ENCODE peak calls at places on chromosomes 1 and 21, in seven cellular contexts. One of them, this sample, is unnamed.

GRCh38 chr1:239125027-239125426 is 261.3 kb upstream of the CHRM3 start:
- DNase-seq in stimulated activated naive B cell treated with anti-CD40 and anti-IgM and Interleukin-4, amounts not matched to agents 10 μg/mL and 1 μg/mL and 100 μg/mL, for 72 hours: no peak
- DNase-seq in stimulated activated CD8-positive, alpha-beta memory T cell treated with anti-CD3 and anti-CD28 coated beads, Interleukin-15, amount 100 ng/mL, for 24 hours: no peak
- DNase-seq in T-helper 22 cell: no peak
- DNase-seq in NCI-H1092: no peak
- DNase-seq in NCI-H69: no peak
- DNase-seq in GM23248: no peak
- DNase-seq in this sample: no peak

GRCh38 chr1:1281533-1282321 is 1.5 kb downstream of the SCNN1D start:
- DNase-seq in stimulated activated naive B cell treated with anti-CD40 and anti-IgM and Interleukin-4, amounts not matched to agents 10 μg/mL and 1 μg/mL and 100 μg/mL, for 72 hours: no peak
- DNase-seq in stimulated activated CD8-positive, alpha-beta memory T cell treated with anti-CD3 and anti-CD28 coated beads, Interleukin-15, amount 100 ng/mL, for 24 hours: no peak
- DNase-seq in T-helper 22 cell: no peak
- DNase-seq in NCI-H1092: no peak
- DNase-seq in NCI-H69: no peak
- DNase-seq in GM23248: peak
- DNase-seq in this sample: no peak

GRCh38 chr1:14944471-14944981 is 209.0 kb upstream of the TMEM51 start:
- DNase-seq in stimulated activated naive B cell treated with anti-CD40 and anti-IgM and Interleukin-4, amounts not matched to agents 10 μg/mL and 1 μg/mL and 100 μg/mL, for 72 hours: no peak
- DNase-seq in stimulated activated CD8-positive, alpha-beta memory T cell treated with anti-CD3 and anti-CD28 coated beads, Interleukin-15, amount 100 ng/mL, for 24 hours: no peak
- DNase-seq in T-helper 22 cell: no peak
- DNase-seq in NCI-H1092: no peak
- DNase-seq in NCI-H69: no peak
- DNase-seq in GM23248: no peak
- DNase-seq in this sample: no peak

GRCh38 chr1:22295396-22295795 is 152.5 kb upstream of the WNT4 start:
- DNase-seq in stimulated activated naive B cell treated with anti-CD40 and anti-IgM and Interleukin-4, amounts not matched to agents 10 μg/mL and 1 μg/mL and 100 μg/mL, for 72 hours: no peak
- DNase-seq in stimulated activated CD8-positive, alpha-beta memory T cell treated with anti-CD3 and anti-CD28 coated beads, Interleukin-15, amount 100 ng/mL, for 24 hours: no peak
- DNase-seq in T-helper 22 cell: no peak
- DNase-seq in NCI-H1092: no peak
- DNase-seq in NCI-H69: no peak
- DNase-seq in GM23248: no peak
- DNase-seq in this sample: no peak

GRCh38 chr1:243686149-243686548 is 163.9 kb downstream of the AKT3 start:
- DNase-seq in stimulated activated naive B cell treated with anti-CD40 and anti-IgM and Interleukin-4, amounts not matched to agents 10 μg/mL and 1 μg/mL and 100 μg/mL, for 72 hours: no peak
- DNase-seq in stimulated activated CD8-positive, alpha-beta memory T cell treated with anti-CD3 and anti-CD28 coated beads, Interleukin-15, amount 100 ng/mL, for 24 hours: no peak
- DNase-seq in T-helper 22 cell: no peak
- DNase-seq in NCI-H1092: no peak
- DNase-seq in NCI-H69: no peak
- DNase-seq in GM23248: peak
- DNase-seq in this sample: no peak

GRCh38 chr1:14183312-14183711 is 415.2 kb upstream of the KAZN start:
- DNase-seq in stimulated activated naive B cell treated with anti-CD40 and anti-IgM and Interleukin-4, amounts not matched to agents 10 μg/mL and 1 μg/mL and 100 μg/mL, for 72 hours: no peak
- DNase-seq in stimulated activated CD8-positive, alpha-beta memory T cell treated with anti-CD3 and anti-CD28 coated beads, Interleukin-15, amount 100 ng/mL, for 24 hours: no peak
- DNase-seq in T-helper 22 cell: no peak
- DNase-seq in NCI-H1092: no peak
- DNase-seq in NCI-H69: no peak
- DNase-seq in GM23248: no peak
- DNase-seq in this sample: no peak

GRCh38 chr1:75632350-75632949 is 21.5 kb upstream of the SLC44A5 start:
- DNase-seq in stimulated activated naive B cell treated with anti-CD40 and anti-IgM and Interleukin-4, amounts not matched to agents 10 μg/mL and 1 μg/mL and 100 μg/mL, for 72 hours: no peak
- DNase-seq in stimulated activated CD8-positive, alpha-beta memory T cell treated with anti-CD3 and anti-CD28 coated beads, Interleukin-15, amount 100 ng/mL, for 24 hours: no peak
- DNase-seq in T-helper 22 cell: no peak
- DNase-seq in NCI-H1092: no peak
- DNase-seq in NCI-H69: peak
- DNase-seq in GM23248: peak
- DNase-seq in this sample: no peak

GRCh38 chr1:27504588-27505419 is 14.8 kb upstream of the WASF2 start:
- DNase-seq in stimulated activated naive B cell treated with anti-CD40 and anti-IgM and Interleukin-4, amounts not matched to agents 10 μg/mL and 1 μg/mL and 100 μg/mL, for 72 hours: no peak
- DNase-seq in stimulated activated CD8-positive, alpha-beta memory T cell treated with anti-CD3 and anti-CD28 coated beads, Interleukin-15, amount 100 ng/mL, for 24 hours: no peak
- DNase-seq in T-helper 22 cell: no peak
- DNase-seq in NCI-H1092: no peak
- DNase-seq in NCI-H69: peak
- DNase-seq in GM23248: peak
- DNase-seq in this sample: peak

GRCh38 chr1:70290248-70290647 is 64.3 kb downstream of the ANKRD13C start:
- DNase-seq in stimulated activated naive B cell treated with anti-CD40 and anti-IgM and Interleukin-4, amounts not matched to agents 10 μg/mL and 1 μg/mL and 100 μg/mL, for 72 hours: no peak
- DNase-seq in stimulated activated CD8-positive, alpha-beta memory T cell treated with anti-CD3 and anti-CD28 coated beads, Interleukin-15, amount 100 ng/mL, for 24 hours: no peak
- DNase-seq in T-helper 22 cell: no peak
- DNase-seq in NCI-H1092: no peak
- DNase-seq in NCI-H69: no peak
- DNase-seq in GM23248: peak
- DNase-seq in this sample: no peak

GRCh38 chr1:230878584-230878975 is 10.3 kb upstream of the C1orf198 start:
- DNase-seq in stimulated activated naive B cell treated with anti-CD40 and anti-IgM and Interleukin-4, amounts not matched to agents 10 μg/mL and 1 μg/mL and 100 μg/mL, for 72 hours: no peak
- DNase-seq in stimulated activated CD8-positive, alpha-beta memory T cell treated with anti-CD3 and anti-CD28 coated beads, Interleukin-15, amount 100 ng/mL, for 24 hours: no peak
- DNase-seq in T-helper 22 cell: no peak
- DNase-seq in NCI-H1092: no peak
- DNase-seq in NCI-H69: no peak
- DNase-seq in GM23248: peak
- DNase-seq in this sample: no peak

GRCh38 chr1:2271841-2272655 is 43.9 kb downstream of the SKI start:
- DNase-seq in stimulated activated naive B cell treated with anti-CD40 and anti-IgM and Interleukin-4, amounts not matched to agents 10 μg/mL and 1 μg/mL and 100 μg/mL, for 72 hours: no peak
- DNase-seq in stimulated activated CD8-positive, alpha-beta memory T cell treated with anti-CD3 and anti-CD28 coated beads, Interleukin-15, amount 100 ng/mL, for 24 hours: no peak
- DNase-seq in T-helper 22 cell: no peak
- DNase-seq in NCI-H1092: no peak
- DNase-seq in NCI-H69: no peak
- DNase-seq in GM23248: no peak
- DNase-seq in this sample: no peak

GRCh38 chr1:192592981-192593683 is 17.6 kb downstream of the RGS1 start:
- DNase-seq in stimulated activated naive B cell treated with anti-CD40 and anti-IgM and Interleukin-4, amounts not matched to agents 10 μg/mL and 1 μg/mL and 100 μg/mL, for 72 hours: no peak
- DNase-seq in stimulated activated CD8-positive, alpha-beta memory T cell treated with anti-CD3 and anti-CD28 coated beads, Interleukin-15, amount 100 ng/mL, for 24 hours: no peak
- DNase-seq in T-helper 22 cell: no peak
- DNase-seq in NCI-H1092: no peak
- DNase-seq in NCI-H69: no peak
- DNase-seq in GM23248: peak
- DNase-seq in this sample: no peak

GRCh38 chr1:214451591-214451990 is 99.8 kb downstream of the PTPN14 start:
- DNase-seq in stimulated activated naive B cell treated with anti-CD40 and anti-IgM and Interleukin-4, amounts not matched to agents 10 μg/mL and 1 μg/mL and 100 μg/mL, for 72 hours: no peak
- DNase-seq in stimulated activated CD8-positive, alpha-beta memory T cell treated with anti-CD3 and anti-CD28 coated beads, Interleukin-15, amount 100 ng/mL, for 24 hours: no peak
- DNase-seq in T-helper 22 cell: no peak
- DNase-seq in NCI-H1092: no peak
- DNase-seq in NCI-H69: no peak
- DNase-seq in GM23248: peak
- DNase-seq in this sample: no peak

GRCh38 chr1:8184301-8184700 is 133.6 kb upstream of the SLC45A1 start:
- DNase-seq in stimulated activated naive B cell treated with anti-CD40 and anti-IgM and Interleukin-4, amounts not matched to agents 10 μg/mL and 1 μg/mL and 100 μg/mL, for 72 hours: no peak
- DNase-seq in stimulated activated CD8-positive, alpha-beta memory T cell treated with anti-CD3 and anti-CD28 coated beads, Interleukin-15, amount 100 ng/mL, for 24 hours: no peak
- DNase-seq in T-helper 22 cell: no peak
- DNase-seq in NCI-H1092: no peak
- DNase-seq in NCI-H69: no peak
- DNase-seq in GM23248: no peak
- DNase-seq in this sample: no peak

GRCh38 chr21:39441502-39442475 is 3.8 kb downstream of the LCA5L start:
- DNase-seq in stimulated activated naive B cell treated with anti-CD40 and anti-IgM and Interleukin-4, amounts not matched to agents 10 μg/mL and 1 μg/mL and 100 μg/mL, for 72 hours: no peak
- DNase-seq in stimulated activated CD8-positive, alpha-beta memory T cell treated with anti-CD3 and anti-CD28 coated beads, Interleukin-15, amount 100 ng/mL, for 24 hours: no peak
- DNase-seq in T-helper 22 cell: no peak
- DNase-seq in NCI-H1092: peak
- DNase-seq in NCI-H69: peak
- DNase-seq in GM23248: peak
- DNase-seq in this sample: no peak

GRCh38 chr21:39581414-39581813 is 31.3 kb upstream of the B3GALT5 start:
- DNase-seq in stimulated activated naive B cell treated with anti-CD40 and anti-IgM and Interleukin-4, amounts not matched to agents 10 μg/mL and 1 μg/mL and 100 μg/mL, for 72 hours: no peak
- DNase-seq in stimulated activated CD8-positive, alpha-beta memory T cell treated with anti-CD3 and anti-CD28 coated beads, Interleukin-15, amount 100 ng/mL, for 24 hours: no peak
- DNase-seq in T-helper 22 cell: no peak
- DNase-seq in NCI-H1092: no peak
- DNase-seq in NCI-H69: no peak
- DNase-seq in GM23248: no peak
- DNase-seq in this sample: no peak

GRCh38 chr1:116586741-116587143 is 15.9 kb upstream of the CD58 start:
- DNase-seq in stimulated activated naive B cell treated with anti-CD40 and anti-IgM and Interleukin-4, amounts not matched to agents 10 μg/mL and 1 μg/mL and 100 μg/mL, for 72 hours: peak
- DNase-seq in stimulated activated CD8-positive, alpha-beta memory T cell treated with anti-CD3 and anti-CD28 coated beads, Interleukin-15, amount 100 ng/mL, for 24 hours: no peak
- DNase-seq in T-helper 22 cell: no peak
- DNase-seq in NCI-H1092: no peak
- DNase-seq in NCI-H69: peak
- DNase-seq in GM23248: no peak
- DNase-seq in this sample: no peak

GRCh38 chr21:45430521-45431501 is 25.8 kb downstream of the COL18A1 start:
- DNase-seq in stimulated activated naive B cell treated with anti-CD40 and anti-IgM and Interleukin-4, amounts not matched to agents 10 μg/mL and 1 μg/mL and 100 μg/mL, for 72 hours: no peak
- DNase-seq in stimulated activated CD8-positive, alpha-beta memory T cell treated with anti-CD3 and anti-CD28 coated beads, Interleukin-15, amount 100 ng/mL, for 24 hours: no peak
- DNase-seq in T-helper 22 cell: no peak
- DNase-seq in NCI-H1092: no peak
- DNase-seq in NCI-H69: no peak
- DNase-seq in GM23248: no peak
- DNase-seq in this sample: no peak

GRCh38 chr1:215557504-215557903 is 9.6 kb upstream of the KCTD3 start:
- DNase-seq in stimulated activated naive B cell treated with anti-CD40 and anti-IgM and Interleukin-4, amounts not matched to agents 10 μg/mL and 1 μg/mL and 100 μg/mL, for 72 hours: no peak
- DNase-seq in stimulated activated CD8-positive, alpha-beta memory T cell treated with anti-CD3 and anti-CD28 coated beads, Interleukin-15, amount 100 ng/mL, for 24 hours: no peak
- DNase-seq in T-helper 22 cell: no peak
- DNase-seq in NCI-H1092: no peak
- DNase-seq in NCI-H69: no peak
- DNase-seq in GM23248: no peak
- DNase-seq in this sample: no peak

GRCh38 chr1:230123280-230124186 is 56.5 kb downstream of the GALNT2 start:
- DNase-seq in stimulated activated naive B cell treated with anti-CD40 and anti-IgM and Interleukin-4, amounts not matched to agents 10 μg/mL and 1 μg/mL and 100 μg/mL, for 72 hours: peak
- DNase-seq in stimulated activated CD8-positive, alpha-beta memory T cell treated with anti-CD3 and anti-CD28 coated beads, Interleukin-15, amount 100 ng/mL, for 24 hours: no peak
- DNase-seq in T-helper 22 cell: no peak
- DNase-seq in NCI-H1092: no peak
- DNase-seq in NCI-H69: peak
- DNase-seq in GM23248: no peak
- DNase-seq in this sample: no peak

GRCh38 chr1:98975113-98975512 is 29.5 kb downstream of the PLPPR5 start:
- DNase-seq in stimulated activated naive B cell treated with anti-CD40 and anti-IgM and Interleukin-4, amounts not matched to agents 10 μg/mL and 1 μg/mL and 100 μg/mL, for 72 hours: no peak
- DNase-seq in stimulated activated CD8-positive, alpha-beta memory T cell treated with anti-CD3 and anti-CD28 coated beads, Interleukin-15, amount 100 ng/mL, for 24 hours: no peak
- DNase-seq in T-helper 22 cell: no peak
- DNase-seq in NCI-H1092: no peak
- DNase-seq in NCI-H69: no peak
- DNase-seq in GM23248: no peak
- DNase-seq in this sample: no peak

GRCh38 chr1:41683681-41684500 is 199.4 kb upstream of the EDN2 start:
- DNase-seq in stimulated activated naive B cell treated with anti-CD40 and anti-IgM and Interleukin-4, amounts not matched to agents 10 μg/mL and 1 μg/mL and 100 μg/mL, for 72 hours: no peak
- DNase-seq in stimulated activated CD8-positive, alpha-beta memory T cell treated with anti-CD3 and anti-CD28 coated beads, Interleukin-15, amount 100 ng/mL, for 24 hours: no peak
- DNase-seq in T-helper 22 cell: no peak
- DNase-seq in NCI-H1092: no peak
- DNase-seq in NCI-H69: no peak
- DNase-seq in GM23248: peak
- DNase-seq in this sample: no peak

This sample was measured in chondrocyte.